ENCODE peak calls at places on chromosomes 3 and 15, in nine cellular contexts. One of them, this sample, is unnamed.

GRCh38 chr15:51299187-51300015 is 39.0 kb downstream of the CYP19A1 start:
- DNase-seq in A549: no peak
- DNase-seq in MM.1S: no peak
- DNase-seq in body of pancreas: no peak
- DNase-seq in nephron progenitor cell: no peak
- DNase-seq in RWPE1: no peak
- DNase-seq in IMR-90: no peak
- DNase-seq in vagina: no peak
- DNase-seq in B cell: no peak
- DNase-seq in this sample: no peak

GRCh38 chr3:190516416-190516815 is 2.5 kb downstream of the IL1RAP start:
- DNase-seq in IMR-90: no peak
- DNase-seq in nephron progenitor cell: no peak
- DNase-seq in RWPE1: no peak
- DNase-seq in B cell: no peak
- DNase-seq in MM.1S: no peak
- DNase-seq in body of pancreas: no peak
- DNase-seq in vagina: no peak
- DNase-seq in A549: no peak
- DNase-seq in this sample: no peak

GRCh38 chr3:159632847-159633246 is 355.8 kb upstream of the IL12A start:
- DNase-seq in IMR-90: no peak
- DNase-seq in MM.1S: no peak
- DNase-seq in RWPE1: peak
- DNase-seq in nephron progenitor cell: no peak
- DNase-seq in vagina: no peak
- DNase-seq in body of pancreas: no peak
- DNase-seq in A549: peak
- DNase-seq in B cell: no peak
- DNase-seq in this sample: no peak

GRCh38 chr3:146308222-146308621 is 57.3 kb upstream of the PLSCR4 start:
- DNase-seq in IMR-90: peak
- DNase-seq in nephron progenitor cell: no peak
- DNase-seq in A549: no peak
- DNase-seq in MM.1S: no peak
- DNase-seq in body of pancreas: peak
- DNase-seq in vagina: no peak
- DNase-seq in RWPE1: no peak
- DNase-seq in B cell: no peak
- DNase-seq in this sample: no peak

GRCh38 chr3:55362206-55362960 is 124.7 kb downstream of the WNT5A start:
- DNase-seq in IMR-90: peak
- DNase-seq in B cell: no peak
- DNase-seq in vagina: no peak
- DNase-seq in RWPE1: peak
- DNase-seq in A549: no peak
- DNase-seq in body of pancreas: no peak
- DNase-seq in MM.1S: no peak
- DNase-seq in nephron progenitor cell: no peak
- DNase-seq in this sample: no peak

GRCh38 chr3:17181413-17181907 is 296.7 kb downstream of the PLCL2 start:
- DNase-seq in B cell: peak
- DNase-seq in vagina: no peak
- DNase-seq in IMR-90: no peak
- DNase-seq in body of pancreas: no peak
- DNase-seq in MM.1S: no peak
- DNase-seq in RWPE1: no peak
- DNase-seq in nephron progenitor cell: no peak
- DNase-seq in A549: no peak
- DNase-seq in this sample: no peak

GRCh38 chr15:77535845-77536244 is 96.9 kb downstream of the LINGO1 start:
- DNase-seq in A549: no peak
- DNase-seq in B cell: no peak
- DNase-seq in body of pancreas: peak
- DNase-seq in MM.1S: no peak
- DNase-seq in IMR-90: no peak
- DNase-seq in vagina: no peak
- DNase-seq in RWPE1: peak
- DNase-seq in nephron progenitor cell: no peak
- DNase-seq in this sample: no peak

GRCh38 chr15:89665449-89666146 is 10.3 kb upstream of the KIF7 start:
- DNase-seq in MM.1S: peak
- DNase-seq in body of pancreas: peak
- DNase-seq in nephron progenitor cell: peak
- DNase-seq in IMR-90: peak
- DNase-seq in A549: peak
- DNase-seq in vagina: no peak
- DNase-seq in RWPE1: peak
- DNase-seq in B cell: no peak
- DNase-seq in this sample: no peak

GRCh38 chr15:39767921-39768320 is 14.7 kb downstream of the FSIP1 start:
- DNase-seq in vagina: no peak
- DNase-seq in IMR-90: no peak
- DNase-seq in RWPE1: no peak
- DNase-seq in A549: no peak
- DNase-seq in B cell: no peak
- DNase-seq in MM.1S: no peak
- DNase-seq in nephron progenitor cell: no peak
- DNase-seq in body of pancreas: no peak
- DNase-seq in this sample: no peak

GRCh38 chr15:67721996-67722395 is 103.3 kb upstream of the SKOR1 start:
- DNase-seq in B cell: no peak
- DNase-seq in vagina: no peak
- DNase-seq in body of pancreas: no peak
- DNase-seq in MM.1S: no peak
- DNase-seq in IMR-90: no peak
- DNase-seq in A549: no peak
- DNase-seq in RWPE1: no peak
- DNase-seq in nephron progenitor cell: no peak
- DNase-seq in this sample: no peak

GRCh38 chr3:151218136-151218535 is 15.1 kb upstream of the GPR171 start:
- DNase-seq in IMR-90: no peak
- DNase-seq in body of pancreas: no peak
- DNase-seq in A549: no peak
- DNase-seq in RWPE1: no peak
- DNase-seq in vagina: no peak
- DNase-seq in nephron progenitor cell: no peak
- DNase-seq in B cell: no peak
- DNase-seq in MM.1S: no peak
- DNase-seq in this sample: no peak

GRCh38 chr3:12829886-12830784 is 11.2 kb downstream of the RPL32 start:
- DNase-seq in RWPE1: no peak
- DNase-seq in IMR-90: no peak
- DNase-seq in B cell: no peak
- DNase-seq in vagina: no peak
- DNase-seq in body of pancreas: no peak
- DNase-seq in MM.1S: no peak
- DNase-seq in A549: peak
- DNase-seq in nephron progenitor cell: no peak
- DNase-seq in this sample: no peak

GRCh38 chr15:89749951-89750559 is 994 bp downstream of the MESP1 start:
- DNase-seq in IMR-90: no peak
- DNase-seq in MM.1S: peak
- DNase-seq in nephron progenitor cell: no peak
- DNase-seq in body of pancreas: peak
- DNase-seq in A549: no peak
- DNase-seq in vagina: no peak
- DNase-seq in B cell: peak
- DNase-seq in RWPE1: no peak
- DNase-seq in this sample: no peak

GRCh38 chr15:73715417-73715816 is 31.2 kb downstream of the CD276 start:
- DNase-seq in nephron progenitor cell: no peak
- DNase-seq in body of pancreas: no peak
- DNase-seq in MM.1S: no peak
- DNase-seq in vagina: no peak
- DNase-seq in RWPE1: no peak
- DNase-seq in IMR-90: no peak
- DNase-seq in A549: no peak
- DNase-seq in B cell: no peak
- DNase-seq in this sample: no peak

GRCh38 chr3:30751610-30752299 is 142.7 kb downstream of the GADL1 start:
- DNase-seq in IMR-90: peak
- DNase-seq in B cell: peak
- DNase-seq in nephron progenitor cell: peak
- DNase-seq in RWPE1: no peak
- DNase-seq in body of pancreas: peak
- DNase-seq in vagina: no peak
- DNase-seq in MM.1S: peak
- DNase-seq in A549: peak
- DNase-seq in this sample: no peak

DNA sequence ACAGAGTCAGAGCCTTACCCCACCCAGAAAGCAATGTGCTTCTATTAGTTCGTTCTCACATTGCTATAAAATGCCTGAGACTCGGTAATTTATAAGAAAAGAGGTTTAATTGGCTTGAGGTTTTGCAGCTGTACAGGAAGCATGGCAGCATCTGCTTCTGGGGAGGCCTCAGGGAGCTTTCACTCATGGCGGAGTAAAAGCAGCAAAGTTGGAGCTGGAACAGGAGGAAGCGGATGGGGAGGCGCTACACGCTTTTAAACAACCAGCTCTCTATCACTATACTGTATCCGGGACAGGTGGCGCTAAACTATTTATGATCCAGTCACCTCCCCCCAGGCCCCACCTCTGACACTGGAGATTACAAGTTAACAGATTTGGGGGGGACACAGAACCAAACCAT is 176.3 kb upstream of the BHLHE40 start:
- DNase-seq in IMR-90: no peak
- DNase-seq in nephron progenitor cell: no peak
- DNase-seq in B cell: no peak
- DNase-seq in body of pancreas: no peak
- DNase-seq in MM.1S: no peak
- DNase-seq in A549: no peak
- DNase-seq in vagina: no peak
- DNase-seq in RWPE1: no peak
- DNase-seq in this sample: no peak
- TF ChIP-seq CTCF in IMR-90: no peak
- TF ChIP-seq CTCF in nephron progenitor cell: no peak
- TF ChIP-seq CTCF in B cell: no peak
- TF ChIP-seq CTCF in body of pancreas: no peak
- TF ChIP-seq CTCF in MM.1S: no peak
- TF ChIP-seq CTCF in A549: no peak
- TF ChIP-seq CTCF in vagina: no peak
- TF ChIP-seq CTCF in RWPE1: no peak
- TF ChIP-seq CTCF in this sample: no peak

GRCh38 chr3:100891033-100891432 is 102.2 kb downstream of the ABI3BP start:
- DNase-seq in nephron progenitor cell: no peak
- DNase-seq in IMR-90: peak
- DNase-seq in A549: peak
- DNase-seq in body of pancreas: no peak
- DNase-seq in B cell: no peak
- DNase-seq in RWPE1: peak
- DNase-seq in MM.1S: no peak
- DNase-seq in vagina: no peak
- DNase-seq in this sample: no peak
- TF ChIP-seq CTCF in nephron progenitor cell: no peak
- TF ChIP-seq CTCF in IMR-90: peak
- TF ChIP-seq CTCF in A549: no peak
- TF ChIP-seq CTCF in body of pancreas: peak
- TF ChIP-seq CTCF in B cell: no peak
- TF ChIP-seq CTCF in RWPE1: no peak
- TF ChIP-seq CTCF in MM.1S: peak
- TF ChIP-seq CTCF in vagina: no peak
- TF ChIP-seq CTCF in this sample: peak

DNA sequence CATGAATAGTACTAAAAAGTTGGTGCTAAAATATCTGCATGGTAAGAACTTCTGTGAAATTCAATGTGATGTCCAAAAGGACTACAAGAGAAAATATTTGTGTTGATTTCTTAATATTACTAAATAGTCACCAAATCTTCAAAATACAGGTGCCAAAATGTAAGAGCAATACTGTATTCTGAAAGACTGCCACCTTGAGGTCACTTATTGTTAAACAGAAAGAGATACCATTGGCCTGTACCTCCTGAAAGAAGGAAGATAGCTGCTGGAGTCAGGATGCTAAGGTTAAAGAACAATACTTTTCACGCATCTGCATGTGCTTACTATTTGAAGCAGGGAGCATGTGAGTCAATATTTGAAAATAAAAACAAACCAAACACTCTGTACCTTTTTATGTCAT is 72.0 kb upstream of the LSAMP start:
- DNase-seq in body of pancreas: no peak
- DNase-seq in B cell: no peak
- DNase-seq in A549: no peak
- DNase-seq in nephron progenitor cell: no peak
- DNase-seq in MM.1S: peak
- DNase-seq in IMR-90: peak
- DNase-seq in RWPE1: no peak
- DNase-seq in vagina: no peak
- DNase-seq in this sample: no peak
- TF ChIP-seq CTCF in body of pancreas: no peak
- TF ChIP-seq CTCF in B cell: no peak
- TF ChIP-seq CTCF in A549: no peak
- TF ChIP-seq CTCF in nephron progenitor cell: peak
- TF ChIP-seq CTCF in MM.1S: peak
- TF ChIP-seq CTCF in IMR-90: no peak
- TF ChIP-seq CTCF in RWPE1: peak
- TF ChIP-seq CTCF in vagina: no peak
- TF ChIP-seq CTCF in this sample: peak

GRCh38 chr3:69791111-69791510 is 51.8 kb downstream of the MITF start:
- DNase-seq in IMR-90: peak
- DNase-seq in body of pancreas: peak
- DNase-seq in RWPE1: no peak
- DNase-seq in A549: peak
- DNase-seq in MM.1S: no peak
- DNase-seq in nephron progenitor cell: no peak
- DNase-seq in B cell: no peak
- DNase-seq in vagina: no peak
- DNase-seq in this sample: no peak

GRCh38 chr3:69786854-69787253 is 47.6 kb downstream of the MITF start:
- DNase-seq in B cell: no peak
- DNase-seq in body of pancreas: no peak
- DNase-seq in nephron progenitor cell: no peak
- DNase-seq in RWPE1: no peak
- DNase-seq in vagina: no peak
- DNase-seq in MM.1S: no peak
- DNase-seq in A549: no peak
- DNase-seq in IMR-90: no peak
- DNase-seq in this sample: no peak

GRCh38 chr3:69787436-69788168 is 48.3 kb downstream of the MITF start:
- DNase-seq in IMR-90: peak
- DNase-seq in nephron progenitor cell: no peak
- DNase-seq in A549: peak
- DNase-seq in RWPE1: peak
- DNase-seq in body of pancreas: no peak
- DNase-seq in vagina: no peak
- DNase-seq in B cell: no peak
- DNase-seq in MM.1S: no peak
- DNase-seq in this sample: no peak

DNA sequence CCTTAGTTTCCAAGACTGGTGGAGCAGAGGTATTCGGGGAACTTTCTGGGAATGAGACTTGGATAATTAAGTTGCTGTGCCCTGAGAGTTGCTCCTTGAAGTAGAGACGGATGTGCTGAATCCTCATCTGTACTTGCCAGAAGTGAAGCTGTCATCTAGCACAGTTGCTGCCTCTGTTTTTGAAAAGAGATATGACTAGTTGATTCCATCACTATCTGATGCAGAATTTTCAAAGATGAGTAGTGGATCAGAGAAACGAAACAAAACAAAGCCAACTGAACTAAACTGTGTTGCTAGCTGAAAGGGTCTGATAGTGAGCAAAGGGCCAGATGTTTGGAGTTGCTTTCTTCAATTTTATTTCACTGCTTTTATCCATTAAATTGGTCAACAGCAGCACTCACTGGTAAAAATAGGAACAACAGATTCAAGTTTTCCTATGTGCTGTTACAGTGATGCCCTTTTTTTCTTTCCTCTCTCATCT is 52.7 kb downstream of the MITF start:
- DNase-seq in RWPE1: no peak
- DNase-seq in vagina: no peak
- DNase-seq in MM.1S: no peak
- DNase-seq in B cell: no peak
- DNase-seq in A549: peak
- DNase-seq in nephron progenitor cell: no peak
- DNase-seq in IMR-90: peak
- DNase-seq in body of pancreas: no peak
- DNase-seq in this sample: no peak
- TF ChIP-seq CTCF in RWPE1: peak
- TF ChIP-seq CTCF in vagina: no peak
- TF ChIP-seq CTCF in MM.1S: peak
- TF ChIP-seq CTCF in B cell: no peak
- TF ChIP-seq CTCF in A549: peak
- TF ChIP-seq CTCF in nephron progenitor cell: no peak
- TF ChIP-seq CTCF in IMR-90: peak
- TF ChIP-seq CTCF in body of pancreas: peak
- TF ChIP-seq CTCF in this sample: peak